ENCODE peak calls at places on chromosomes 3 and 15, in five cellular contexts. Y is hepatocyte, M is SK-N-SH, J is neural progenitor cell, R is PC-3. D is an unnamed sample.
A peak's percentile ranks its signal among the peaks of the same experiment; 100 is the strongest.

GRCh38 chr3:69189487-69189886 is 67.1 kb upstream of the LMOD3 start:
- DNase-seq in R (no peak), Y (no peak), J (no peak), M (no peak), D (no peak)

GRCh38 chr3:64022451-64023186 is 675 bp downstream of the PSMD6 start:
- DNase-seq in Y (peak; percentile 11), M (peak; percentile 21), R (peak; percentile 4), J (no peak), D (peak; percentile 72)

GRCh38 chr3:105906834-105907233 is 38.0 kb upstream of the CBLB start:
- DNase-seq in J (no peak), R (peak; percentile 61), Y (no peak), M (no peak), D (peak; percentile 91)

GRCh38 chr3:100113728-100114412 is 431 bp downstream of the FILIP1L start:
- DNase-seq in R (peak; percentile 44), Y (no peak), M (no peak), J (no peak), D (peak; percentile 52)

GRCh38 chr3:72384602-72385001 is 463.6 kb downstream of the SHQ1 start:
- DNase-seq in R (no peak), M (no peak), J (no peak), Y (no peak), D (no peak)

GRCh38 chr3:25493246-25493645 is 65.2 kb downstream of the RARB start:
- DNase-seq in R (no peak), Y (no peak), M (no peak), J (no peak), D (peak; percentile 17)

GRCh38 chr3:104178695-104179094 is 1188.0 kb upstream of the ALCAM start:
- DNase-seq in R (no peak), Y (no peak), J (no peak), M (no peak), D (peak; percentile 14)

GRCh38 chr3:58835075-58835474 is 168.5 kb upstream of the FAM3D start:
- DNase-seq in J (no peak), M (no peak), R (peak; percentile 35), Y (no peak), D (peak; percentile 70)

GRCh38 chr3:139888561-139889140 is 46.3 kb upstream of the CLSTN2 start:
- DNase-seq in M (no peak), J (no peak), R (no peak), Y (no peak), D (no peak)

GRCh38 chr15:75606711-75607684 is 18.5 kb downstream of the SNUPN start:
- DNase-seq in R (no peak), J (no peak), M (no peak), Y (no peak), D (peak; percentile 6)

GRCh38 chr15:97077930-97078329 is 747.4 kb downstream of the NR2F2 start:
- DNase-seq in J (no peak), M (no peak), Y (no peak), R (no peak), D (no peak)

GRCh38 chr3:143650827-143651226 is 197.4 kb downstream of the SLC9A9 start:
- DNase-seq in R (no peak), J (no peak), Y (no peak), M (no peak), D (no peak)

GRCh38 chr3:40213556-40213955 is 96.0 kb upstream of the EIF1B start:
- DNase-seq in M (no peak), R (no peak), Y (no peak), J (no peak), D (no peak)

GRCh38 chr15:92098869-92099268 is 245.4 kb downstream of the SLCO3A1 start:
- DNase-seq in M (peak; percentile 49), R (no peak), Y (no peak), J (peak; percentile 65), D (no peak)

GRCh38 chr3:11514191-11514770 is 129.4 kb downstream of the VGLL4 start:
- DNase-seq in J (no peak), Y (peak; percentile 56), M (no peak), R (peak; percentile 88), D (peak; percentile 94)

GRCh38 chr3:55285156-55285555 is 201.9 kb downstream of the WNT5A start:
- DNase-seq in Y (no peak), M (no peak), J (no peak), R (no peak), D (peak; percentile 49)

GRCh38 chr3:49906004-49906860 is 2.6 kb upstream of the MST1R start:
- DNase-seq in J (peak; percentile 80), Y (peak; percentile 75), R (peak; percentile 86), M (peak; percentile 87), D (peak; percentile 67)

GRCh38 chr3:99384596-99384995 is 253.8 kb upstream of the COL8A1 start:
- DNase-seq in M (no peak), R (peak; percentile 36), J (no peak), Y (no peak), D (peak; percentile 41)

GRCh38 chr3:124761935-124762334 is 31.7 kb downstream of the UMPS start:
- DNase-seq in J (no peak), Y (no peak), M (no peak), R (no peak), D (no peak)

GRCh38 chr3:41575754-41576153 is 376.4 kb downstream of the CTNNB1 start:
- DNase-seq in Y (no peak), J (no peak), R (no peak), M (peak; percentile 23), D (no peak)

GRCh38 chr3:34183581-34184313 is 385.3 kb downstream of the PDCD6IP start:
- DNase-seq in M (no peak), R (no peak), J (no peak), Y (no peak), D (no peak)

GRCh38 chr3:188339410-188340295 is 185.7 kb downstream of the LPP start:
- DNase-seq in M (no peak), Y (no peak), J (no peak), R (no peak), D (no peak)

GRCh38 chr3:30347679-30348216 is 258.7 kb upstream of the TGFBR2 start:
- DNase-seq in J (no peak), Y (no peak), R (peak; percentile 96), M (no peak), D (peak; percentile 97)

GRCh38 chr15:53833134-53833624 is 73.7 kb upstream of the WDR72 start:
- DNase-seq in M (peak; percentile 13), Y (peak; percentile 57), J (no peak), R (no peak), D (peak; percentile 0)

GRCh38 chr3:167241048-167241845 is 138.8 kb downstream of the ZBBX start:
- DNase-seq in Y (no peak), M (no peak), R (no peak), J (no peak), D (no peak)

GRCh38 chr3:127103116-127103515 is 89.8 kb upstream of the PRR23E start:
- DNase-seq in M (no peak), Y (no peak), J (peak; percentile 53), R (no peak), D (no peak)

GRCh38 chr3:48989126-48989795 is 780 bp upstream of the P4HTM start:
- DNase-seq in J (no peak), M (no peak), Y (peak; percentile 45), R (peak; percentile 22), D (peak; percentile 50)

GRCh38 chr15:45268135-45268534 is 16.1 kb downstream of the SLC28A2 start:
- DNase-seq in R (peak; percentile 53), J (no peak), M (no peak), Y (no peak), D (no peak)

GRCh38 chr15:71329509-71330260 is 214.4 kb downstream of the THSD4 start:
- DNase-seq in J (no peak), R (peak; percentile 80), M (no peak), Y (peak; percentile 35), D (peak; percentile 35)

GRCh38 chr3:64685800-64686445 is 1.9 kb downstream of the ADAMTS9 start:
- DNase-seq in J (peak; percentile 95), Y (peak; percentile 94), R (no peak), M (peak; percentile 84), D (peak; percentile 91)

GRCh38 chr3:55459838-55460237 is 27.3 kb downstream of the WNT5A start:
- DNase-seq in J (no peak), M (no peak), Y (no peak), R (no peak), D (no peak)

GRCh38 chr3:194686816-194687637 is 1.3 kb downstream of the FAM43A start:
- DNase-seq in M (peak; percentile 78), J (peak; percentile 89), R (peak; percentile 34), Y (peak; percentile 57), D (peak; percentile 76)

GRCh38 chr3:194686414-194686815 is 732 bp downstream of the FAM43A start:
- DNase-seq in Y (no peak), J (no peak), M (no peak), R (no peak), D (no peak)

GRCh38 chr3:194685050-194685722 is 497 bp upstream of the FAM43A start:
- DNase-seq in R (no peak), M (no peak), J (no peak), Y (no peak), D (no peak)

GRCh38 chr3:194687638-194688206 is 2.0 kb downstream of the FAM43A start:
- DNase-seq in R (peak; percentile 87), J (peak; percentile 96), Y (peak; percentile 87), M (peak; percentile 72), D (peak; percentile 85)

GRCh38 chr3:194685723-194686413 is at the start of gene FAM43A:
- DNase-seq in Y (peak; percentile 89), J (peak; percentile 91), M (peak; percentile 93), R (peak; percentile 97), D (peak; percentile 95)
- H2AFZ ChIP-seq in Y (no peak within 1 kb of the TSS), J (peak within 1 kb of the TSS; percentile 82), M (peak within 1 kb of the TSS; percentile 71), R (peak within 1 kb of the TSS; percentile 26), D (peak within 1 kb of the TSS; percentile 87)

DNA sequence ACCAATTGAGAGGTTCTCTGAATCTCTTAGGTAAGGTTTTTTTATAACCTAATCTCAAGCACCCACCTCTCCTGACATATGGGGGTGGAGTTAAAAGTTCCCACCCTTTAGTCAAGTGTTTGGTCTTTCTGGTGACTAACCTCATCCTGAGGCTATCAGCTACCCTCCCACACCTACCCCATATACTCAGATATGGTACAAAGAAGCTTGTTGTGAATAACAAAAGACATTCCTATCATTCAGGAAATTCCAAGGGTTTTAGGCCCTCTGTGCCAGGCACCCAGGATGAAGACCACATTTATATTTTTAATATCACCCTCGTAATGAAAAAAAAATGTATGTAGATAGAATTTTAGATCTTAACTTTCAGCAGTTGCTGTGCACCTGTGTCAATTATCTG is 9.0 kb downstream of the CHMP2B start:
- DNase-seq in Y (no peak), J (no peak), M (no peak), R (no peak), D (no peak)
- H3K79me2 ChIP-seq in Y (peaks cover 99% of the 10 kb centered on the region), J (peaks cover 83% of the 10 kb centered on the region), M (peaks cover 6% of the 10 kb centered on the region), R (peaks cover 97% of the 10 kb centered on the region), D (peaks cover 99% of the 10 kb centered on the region)

GRCh38 chr3:97864-98263 is 98.7 kb upstream of the CHL1 start:
- DNase-seq in R (no peak), J (no peak), Y (no peak), M (no peak), D (no peak)
- TF ChIP-seq EZH2phosphoT487 in R (no peak), J (no peak), Y (no peak), M (no peak), D (no peak)

GRCh38 chr15:74431645-74432044 is 2.1 kb downstream of the SEMA7A start:
- DNase-seq in J (no peak), R (peak; percentile 24), M (no peak), Y (no peak), D (peak; percentile 44)

GRCh38 chr15:74428970-74429783 is 4.6 kb downstream of the SEMA7A start:
- DNase-seq in R (no peak), M (no peak), Y (no peak), J (no peak), D (no peak)

GRCh38 chr15:74431116-74431515 is 2.6 kb downstream of the SEMA7A start:
- DNase-seq in R (no peak), Y (no peak), J (no peak), M (no peak), D (no peak)

GRCh38 chr15:74429784-74430141 is 4.0 kb downstream of the SEMA7A start:
- DNase-seq in M (no peak), J (no peak), Y (no peak), R (no peak), D (no peak)

GRCh38 chr15:74430510-74430951 is 3.2 kb downstream of the SEMA7A start:
- DNase-seq in M (no peak), R (no peak), J (no peak), Y (no peak), D (peak; percentile 41)
- H2AFZ ChIP-seq in M (no peak overlapping the region), R (no peak overlapping the region), J (no peak overlapping the region), Y (no peak overlapping the region), D (no peak overlapping the region)

D was measured in GM23248.